ENCODE peak calls at places on chromosomes 16 and 17, in ten cellular contexts. One of them, this sample, is unnamed.

GRCh38 chr17:65305116-65305515 is 167.9 kb downstream of the RGS9 start:
- DNase-seq in AML-193: no peak
- DNase-seq in stimulated activated CD4-positive, alpha-beta T cell treated with anti-CD3 and anti-CD28 coated beads, Interleukin-15, amount 100 ng/mL, for 48 hours: no peak
- DNase-seq in A549: no peak
- DNase-seq in mesothelial cell of epicardium: no peak
- DNase-seq in iPS-NIHi11: no peak
- DNase-seq in HuH-7: no peak
- DNase-seq in activated CD8-positive, alpha-beta T cell treated with anti-CD3 and anti-CD28 coated beads for 36 hours: no peak
- DNase-seq in NCI-H1092 treated with DMSO at 0.1 percent for 48 hours: no peak
- DNase-seq in LHCN-M2: no peak
- DNase-seq in this sample: no peak

GRCh38 chr17:17422641-17423040 is 54.2 kb upstream of the MED9 start:
- DNase-seq in NCI-H1092 treated with DMSO at 0.1 percent for 48 hours: no peak
- DNase-seq in AML-193: no peak
- DNase-seq in HuH-7: no peak
- DNase-seq in stimulated activated CD4-positive, alpha-beta T cell treated with anti-CD3 and anti-CD28 coated beads, Interleukin-15, amount 100 ng/mL, for 48 hours: no peak
- DNase-seq in LHCN-M2: no peak
- DNase-seq in A549: no peak
- DNase-seq in mesothelial cell of epicardium: no peak
- DNase-seq in activated CD8-positive, alpha-beta T cell treated with anti-CD3 and anti-CD28 coated beads for 36 hours: no peak
- DNase-seq in iPS-NIHi11: no peak
- DNase-seq in this sample: no peak

GRCh38 chr17:35314415-35315216 is 58.8 kb downstream of the SLFN11 start:
- DNase-seq in NCI-H1092 treated with DMSO at 0.1 percent for 48 hours: no peak
- DNase-seq in HuH-7: no peak
- DNase-seq in mesothelial cell of epicardium: no peak
- DNase-seq in LHCN-M2: no peak
- DNase-seq in iPS-NIHi11: no peak
- DNase-seq in activated CD8-positive, alpha-beta T cell treated with anti-CD3 and anti-CD28 coated beads for 36 hours: no peak
- DNase-seq in AML-193: no peak
- DNase-seq in A549: peak
- DNase-seq in stimulated activated CD4-positive, alpha-beta T cell treated with anti-CD3 and anti-CD28 coated beads, Interleukin-15, amount 100 ng/mL, for 48 hours: no peak
- DNase-seq in this sample: no peak

GRCh38 chr17:301681-302299 is 50.8 kb downstream of the RPH3AL start:
- DNase-seq in A549: no peak
- DNase-seq in HuH-7: no peak
- DNase-seq in mesothelial cell of epicardium: no peak
- DNase-seq in stimulated activated CD4-positive, alpha-beta T cell treated with anti-CD3 and anti-CD28 coated beads, Interleukin-15, amount 100 ng/mL, for 48 hours: no peak
- DNase-seq in iPS-NIHi11: no peak
- DNase-seq in activated CD8-positive, alpha-beta T cell treated with anti-CD3 and anti-CD28 coated beads for 36 hours: no peak
- DNase-seq in NCI-H1092 treated with DMSO at 0.1 percent for 48 hours: no peak
- DNase-seq in LHCN-M2: peak
- DNase-seq in AML-193: no peak
- DNase-seq in this sample: no peak

GRCh38 chr16:71185366-71185765 is 45.2 kb downstream of the HYDIN start:
- DNase-seq in HuH-7: no peak
- DNase-seq in AML-193: no peak
- DNase-seq in LHCN-M2: no peak
- DNase-seq in mesothelial cell of epicardium: no peak
- DNase-seq in NCI-H1092 treated with DMSO at 0.1 percent for 48 hours: no peak
- DNase-seq in A549: no peak
- DNase-seq in stimulated activated CD4-positive, alpha-beta T cell treated with anti-CD3 and anti-CD28 coated beads, Interleukin-15, amount 100 ng/mL, for 48 hours: no peak
- DNase-seq in iPS-NIHi11: no peak
- DNase-seq in activated CD8-positive, alpha-beta T cell treated with anti-CD3 and anti-CD28 coated beads for 36 hours: no peak
- DNase-seq in this sample: no peak

GRCh38 chr17:2821868-2822267 is 25.6 kb downstream of the RAP1GAP2 start:
- DNase-seq in HuH-7: no peak
- DNase-seq in mesothelial cell of epicardium: no peak
- DNase-seq in LHCN-M2: no peak
- DNase-seq in iPS-NIHi11: no peak
- DNase-seq in stimulated activated CD4-positive, alpha-beta T cell treated with anti-CD3 and anti-CD28 coated beads, Interleukin-15, amount 100 ng/mL, for 48 hours: no peak
- DNase-seq in A549: no peak
- DNase-seq in activated CD8-positive, alpha-beta T cell treated with anti-CD3 and anti-CD28 coated beads for 36 hours: no peak
- DNase-seq in AML-193: no peak
- DNase-seq in NCI-H1092 treated with DMSO at 0.1 percent for 48 hours: no peak
- DNase-seq in this sample: no peak

GRCh38 chr16:17970816-17971291 is 365.7 kb downstream of the NPIPA8 start:
- DNase-seq in A549: no peak
- DNase-seq in AML-193: no peak
- DNase-seq in iPS-NIHi11: no peak
- DNase-seq in LHCN-M2: no peak
- DNase-seq in stimulated activated CD4-positive, alpha-beta T cell treated with anti-CD3 and anti-CD28 coated beads, Interleukin-15, amount 100 ng/mL, for 48 hours: no peak
- DNase-seq in NCI-H1092 treated with DMSO at 0.1 percent for 48 hours: no peak
- DNase-seq in activated CD8-positive, alpha-beta T cell treated with anti-CD3 and anti-CD28 coated beads for 36 hours: no peak
- DNase-seq in mesothelial cell of epicardium: no peak
- DNase-seq in HuH-7: no peak
- DNase-seq in this sample: no peak

GRCh38 chr17:41481051-41481450 is at the start of gene KRT35:
- DNase-seq in LHCN-M2: no peak
- DNase-seq in A549: no peak
- DNase-seq in iPS-NIHi11: no peak
- DNase-seq in AML-193: no peak
- DNase-seq in HuH-7: no peak
- DNase-seq in stimulated activated CD4-positive, alpha-beta T cell treated with anti-CD3 and anti-CD28 coated beads, Interleukin-15, amount 100 ng/mL, for 48 hours: no peak
- DNase-seq in mesothelial cell of epicardium: no peak
- DNase-seq in NCI-H1092 treated with DMSO at 0.1 percent for 48 hours: no peak
- DNase-seq in activated CD8-positive, alpha-beta T cell treated with anti-CD3 and anti-CD28 coated beads for 36 hours: no peak
- DNase-seq in this sample: no peak

GRCh38 chr16:12515346-12515745 is 288.3 kb downstream of the CPPED1 start:
- DNase-seq in stimulated activated CD4-positive, alpha-beta T cell treated with anti-CD3 and anti-CD28 coated beads, Interleukin-15, amount 100 ng/mL, for 48 hours: no peak
- DNase-seq in iPS-NIHi11: no peak
- DNase-seq in NCI-H1092 treated with DMSO at 0.1 percent for 48 hours: no peak
- DNase-seq in A549: no peak
- DNase-seq in LHCN-M2: no peak
- DNase-seq in mesothelial cell of epicardium: no peak
- DNase-seq in AML-193: no peak
- DNase-seq in activated CD8-positive, alpha-beta T cell treated with anti-CD3 and anti-CD28 coated beads for 36 hours: no peak
- DNase-seq in HuH-7: no peak
- DNase-seq in this sample: no peak

GRCh38 chr17:51588063-51588462 is 327.7 kb downstream of the UTP18 start:
- DNase-seq in mesothelial cell of epicardium: no peak
- DNase-seq in AML-193: no peak
- DNase-seq in A549: no peak
- DNase-seq in NCI-H1092 treated with DMSO at 0.1 percent for 48 hours: no peak
- DNase-seq in activated CD8-positive, alpha-beta T cell treated with anti-CD3 and anti-CD28 coated beads for 36 hours: no peak
- DNase-seq in HuH-7: no peak
- DNase-seq in iPS-NIHi11: no peak
- DNase-seq in stimulated activated CD4-positive, alpha-beta T cell treated with anti-CD3 and anti-CD28 coated beads, Interleukin-15, amount 100 ng/mL, for 48 hours: no peak
- DNase-seq in LHCN-M2: no peak
- DNase-seq in this sample: no peak

GRCh38 chr17:82003411-82004381 is 19.0 kb downstream of the CENPX start:
- DNase-seq in stimulated activated CD4-positive, alpha-beta T cell treated with anti-CD3 and anti-CD28 coated beads, Interleukin-15, amount 100 ng/mL, for 48 hours: no peak
- DNase-seq in iPS-NIHi11: peak
- DNase-seq in activated CD8-positive, alpha-beta T cell treated with anti-CD3 and anti-CD28 coated beads for 36 hours: peak
- DNase-seq in NCI-H1092 treated with DMSO at 0.1 percent for 48 hours: no peak
- DNase-seq in mesothelial cell of epicardium: peak
- DNase-seq in LHCN-M2: peak
- DNase-seq in AML-193: no peak
- DNase-seq in HuH-7: no peak
- DNase-seq in A549: peak
- DNase-seq in this sample: no peak

GRCh38 chr16:67249762-67250327 is 1.1 kb downstream of the SLC9A5 start:
- DNase-seq in AML-193: no peak
- DNase-seq in LHCN-M2: peak
- DNase-seq in mesothelial cell of epicardium: no peak
- DNase-seq in iPS-NIHi11: no peak
- DNase-seq in activated CD8-positive, alpha-beta T cell treated with anti-CD3 and anti-CD28 coated beads for 36 hours: no peak
- DNase-seq in stimulated activated CD4-positive, alpha-beta T cell treated with anti-CD3 and anti-CD28 coated beads, Interleukin-15, amount 100 ng/mL, for 48 hours: no peak
- DNase-seq in HuH-7: no peak
- DNase-seq in NCI-H1092 treated with DMSO at 0.1 percent for 48 hours: no peak
- DNase-seq in A549: no peak
- DNase-seq in this sample: no peak

GRCh38 chr16:70453891-70454220 is 539 bp upstream of the FCSK start:
- DNase-seq in A549: no peak
- DNase-seq in AML-193: no peak
- DNase-seq in iPS-NIHi11: no peak
- DNase-seq in HuH-7: peak
- DNase-seq in mesothelial cell of epicardium: no peak
- DNase-seq in NCI-H1092 treated with DMSO at 0.1 percent for 48 hours: no peak
- DNase-seq in stimulated activated CD4-positive, alpha-beta T cell treated with anti-CD3 and anti-CD28 coated beads, Interleukin-15, amount 100 ng/mL, for 48 hours: no peak
- DNase-seq in LHCN-M2: no peak
- DNase-seq in activated CD8-positive, alpha-beta T cell treated with anti-CD3 and anti-CD28 coated beads for 36 hours: no peak
- DNase-seq in this sample: no peak

GRCh38 chr16:83887088-83887487 is 11.8 kb upstream of the MLYCD start:
- DNase-seq in A549: peak
- DNase-seq in mesothelial cell of epicardium: no peak
- DNase-seq in activated CD8-positive, alpha-beta T cell treated with anti-CD3 and anti-CD28 coated beads for 36 hours: no peak
- DNase-seq in stimulated activated CD4-positive, alpha-beta T cell treated with anti-CD3 and anti-CD28 coated beads, Interleukin-15, amount 100 ng/mL, for 48 hours: no peak
- DNase-seq in HuH-7: no peak
- DNase-seq in AML-193: no peak
- DNase-seq in LHCN-M2: peak
- DNase-seq in iPS-NIHi11: no peak
- DNase-seq in NCI-H1092 treated with DMSO at 0.1 percent for 48 hours: peak
- DNase-seq in this sample: no peak

GRCh38 chr16:13573903-13574302 is 346.1 kb upstream of the ERCC4 start:
- DNase-seq in mesothelial cell of epicardium: no peak
- DNase-seq in LHCN-M2: no peak
- DNase-seq in activated CD8-positive, alpha-beta T cell treated with anti-CD3 and anti-CD28 coated beads for 36 hours: no peak
- DNase-seq in iPS-NIHi11: no peak
- DNase-seq in stimulated activated CD4-positive, alpha-beta T cell treated with anti-CD3 and anti-CD28 coated beads, Interleukin-15, amount 100 ng/mL, for 48 hours: no peak
- DNase-seq in A549: no peak
- DNase-seq in NCI-H1092 treated with DMSO at 0.1 percent for 48 hours: no peak
- DNase-seq in HuH-7: no peak
- DNase-seq in AML-193: no peak
- DNase-seq in this sample: no peak

GRCh38 chr17:79676796-79677195 is 53.9 kb upstream of the ENPP7 start:
- DNase-seq in HuH-7: no peak
- DNase-seq in A549: no peak
- DNase-seq in stimulated activated CD4-positive, alpha-beta T cell treated with anti-CD3 and anti-CD28 coated beads, Interleukin-15, amount 100 ng/mL, for 48 hours: no peak
- DNase-seq in AML-193: no peak
- DNase-seq in LHCN-M2: no peak
- DNase-seq in NCI-H1092 treated with DMSO at 0.1 percent for 48 hours: no peak
- DNase-seq in mesothelial cell of epicardium: no peak
- DNase-seq in activated CD8-positive, alpha-beta T cell treated with anti-CD3 and anti-CD28 coated beads for 36 hours: no peak
- DNase-seq in iPS-NIHi11: no peak
- DNase-seq in this sample: no peak

GRCh38 chr17:44304651-44305050 is 3.8 kb upstream of the RUNDC3A start:
- DNase-seq in AML-193: no peak
- DNase-seq in LHCN-M2: no peak
- DNase-seq in mesothelial cell of epicardium: no peak
- DNase-seq in stimulated activated CD4-positive, alpha-beta T cell treated with anti-CD3 and anti-CD28 coated beads, Interleukin-15, amount 100 ng/mL, for 48 hours: no peak
- DNase-seq in NCI-H1092 treated with DMSO at 0.1 percent for 48 hours: no peak
- DNase-seq in A549: no peak
- DNase-seq in iPS-NIHi11: no peak
- DNase-seq in HuH-7: no peak
- DNase-seq in activated CD8-positive, alpha-beta T cell treated with anti-CD3 and anti-CD28 coated beads for 36 hours: no peak
- DNase-seq in this sample: no peak

GRCh38 chr17:64358261-64358788 is 32.3 kb downstream of the PECAM1 start:
- DNase-seq in AML-193: no peak
- DNase-seq in stimulated activated CD4-positive, alpha-beta T cell treated with anti-CD3 and anti-CD28 coated beads, Interleukin-15, amount 100 ng/mL, for 48 hours: no peak
- DNase-seq in activated CD8-positive, alpha-beta T cell treated with anti-CD3 and anti-CD28 coated beads for 36 hours: no peak
- DNase-seq in mesothelial cell of epicardium: no peak
- DNase-seq in HuH-7: no peak
- DNase-seq in A549: no peak
- DNase-seq in iPS-NIHi11: no peak
- DNase-seq in NCI-H1092 treated with DMSO at 0.1 percent for 48 hours: peak
- DNase-seq in LHCN-M2: peak
- DNase-seq in this sample: no peak

GRCh38 chr16:82867425-82867824 is 240.7 kb downstream of the CDH13 start:
- DNase-seq in iPS-NIHi11: no peak
- DNase-seq in LHCN-M2: peak
- DNase-seq in AML-193: no peak
- DNase-seq in stimulated activated CD4-positive, alpha-beta T cell treated with anti-CD3 and anti-CD28 coated beads, Interleukin-15, amount 100 ng/mL, for 48 hours: no peak
- DNase-seq in activated CD8-positive, alpha-beta T cell treated with anti-CD3 and anti-CD28 coated beads for 36 hours: no peak
- DNase-seq in NCI-H1092 treated with DMSO at 0.1 percent for 48 hours: no peak
- DNase-seq in mesothelial cell of epicardium: no peak
- DNase-seq in HuH-7: no peak
- DNase-seq in A549: no peak
- DNase-seq in this sample: no peak

GRCh38 chr17:77132411-77133086 is 8.2 kb upstream of the SEC14L1 start:
- DNase-seq in iPS-NIHi11: no peak
- DNase-seq in HuH-7: no peak
- DNase-seq in activated CD8-positive, alpha-beta T cell treated with anti-CD3 and anti-CD28 coated beads for 36 hours: no peak
- DNase-seq in A549: no peak
- DNase-seq in LHCN-M2: no peak
- DNase-seq in NCI-H1092 treated with DMSO at 0.1 percent for 48 hours: no peak
- DNase-seq in AML-193: no peak
- DNase-seq in stimulated activated CD4-positive, alpha-beta T cell treated with anti-CD3 and anti-CD28 coated beads, Interleukin-15, amount 100 ng/mL, for 48 hours: no peak
- DNase-seq in mesothelial cell of epicardium: no peak
- DNase-seq in this sample: no peak

GRCh38 chr17:61325382-61326073 is 74.1 kb upstream of the TBX2 start:
- DNase-seq in stimulated activated CD4-positive, alpha-beta T cell treated with anti-CD3 and anti-CD28 coated beads, Interleukin-15, amount 100 ng/mL, for 48 hours: no peak
- DNase-seq in AML-193: no peak
- DNase-seq in A549: no peak
- DNase-seq in mesothelial cell of epicardium: no peak
- DNase-seq in HuH-7: no peak
- DNase-seq in iPS-NIHi11: no peak
- DNase-seq in LHCN-M2: peak
- DNase-seq in NCI-H1092 treated with DMSO at 0.1 percent for 48 hours: no peak
- DNase-seq in activated CD8-positive, alpha-beta T cell treated with anti-CD3 and anti-CD28 coated beads for 36 hours: no peak
- DNase-seq in this sample: no peak

GRCh38 chr16:84557059-84557458 is 52.6 kb upstream of the MEAK7 start:
- DNase-seq in activated CD8-positive, alpha-beta T cell treated with anti-CD3 and anti-CD28 coated beads for 36 hours: no peak
- DNase-seq in iPS-NIHi11: no peak
- DNase-seq in NCI-H1092 treated with DMSO at 0.1 percent for 48 hours: no peak
- DNase-seq in A549: no peak
- DNase-seq in stimulated activated CD4-positive, alpha-beta T cell treated with anti-CD3 and anti-CD28 coated beads, Interleukin-15, amount 100 ng/mL, for 48 hours: no peak
- DNase-seq in LHCN-M2: no peak
- DNase-seq in AML-193: no peak
- DNase-seq in mesothelial cell of epicardium: no peak
- DNase-seq in HuH-7: no peak
- DNase-seq in this sample: no peak

GRCh38 chr16:8963825-8964441 is at the start of gene USP7:
- DNase-seq in activated CD8-positive, alpha-beta T cell treated with anti-CD3 and anti-CD28 coated beads for 36 hours: peak
- DNase-seq in HuH-7: peak
- DNase-seq in NCI-H1092 treated with DMSO at 0.1 percent for 48 hours: peak
- DNase-seq in AML-193: peak
- DNase-seq in LHCN-M2: peak
- DNase-seq in mesothelial cell of epicardium: peak
- DNase-seq in iPS-NIHi11: peak
- DNase-seq in stimulated activated CD4-positive, alpha-beta T cell treated with anti-CD3 and anti-CD28 coated beads, Interleukin-15, amount 100 ng/mL, for 48 hours: peak
- DNase-seq in A549: peak
- DNase-seq in this sample: no peak

GRCh38 chr17:27613425-27613824 is 17.6 kb upstream of the LGALS9 start:
- DNase-seq in HuH-7: no peak
- DNase-seq in AML-193: no peak
- DNase-seq in mesothelial cell of epicardium: no peak
- DNase-seq in A549: no peak
- DNase-seq in LHCN-M2: no peak
- DNase-seq in activated CD8-positive, alpha-beta T cell treated with anti-CD3 and anti-CD28 coated beads for 36 hours: no peak
- DNase-seq in stimulated activated CD4-positive, alpha-beta T cell treated with anti-CD3 and anti-CD28 coated beads, Interleukin-15, amount 100 ng/mL, for 48 hours: no peak
- DNase-seq in NCI-H1092 treated with DMSO at 0.1 percent for 48 hours: no peak
- DNase-seq in iPS-NIHi11: no peak
- DNase-seq in this sample: no peak

GRCh38 chr17:68378202-68379149 is 78.8 kb downstream of the WIPI1 start:
- DNase-seq in stimulated activated CD4-positive, alpha-beta T cell treated with anti-CD3 and anti-CD28 coated beads, Interleukin-15, amount 100 ng/mL, for 48 hours: no peak
- DNase-seq in mesothelial cell of epicardium: peak
- DNase-seq in A549: peak
- DNase-seq in LHCN-M2: peak
- DNase-seq in HuH-7: peak
- DNase-seq in NCI-H1092 treated with DMSO at 0.1 percent for 48 hours: peak
- DNase-seq in AML-193: no peak
- DNase-seq in activated CD8-positive, alpha-beta T cell treated with anti-CD3 and anti-CD28 coated beads for 36 hours: no peak
- DNase-seq in iPS-NIHi11: peak
- DNase-seq in this sample: no peak

GRCh38 chr17:28473542-28473941 is at the start of gene SLC13A2:
- DNase-seq in iPS-NIHi11: peak
- DNase-seq in mesothelial cell of epicardium: no peak
- DNase-seq in A549: no peak
- DNase-seq in LHCN-M2: no peak
- DNase-seq in NCI-H1092 treated with DMSO at 0.1 percent for 48 hours: no peak
- DNase-seq in activated CD8-positive, alpha-beta T cell treated with anti-CD3 and anti-CD28 coated beads for 36 hours: no peak
- DNase-seq in AML-193: no peak
- DNase-seq in stimulated activated CD4-positive, alpha-beta T cell treated with anti-CD3 and anti-CD28 coated beads, Interleukin-15, amount 100 ng/mL, for 48 hours: no peak
- DNase-seq in HuH-7: no peak
- DNase-seq in this sample: no peak

GRCh38 chr16:78988361-78988992 is 612.1 kb downstream of the MAF start:
- DNase-seq in NCI-H1092 treated with DMSO at 0.1 percent for 48 hours: no peak
- DNase-seq in mesothelial cell of epicardium: no peak
- DNase-seq in stimulated activated CD4-positive, alpha-beta T cell treated with anti-CD3 and anti-CD28 coated beads, Interleukin-15, amount 100 ng/mL, for 48 hours: no peak
- DNase-seq in activated CD8-positive, alpha-beta T cell treated with anti-CD3 and anti-CD28 coated beads for 36 hours: no peak
- DNase-seq in HuH-7: peak
- DNase-seq in AML-193: no peak
- DNase-seq in LHCN-M2: no peak
- DNase-seq in A549: no peak
- DNase-seq in iPS-NIHi11: peak
- DNase-seq in this sample: no peak

GRCh38 chr17:76793775-76794174 is 55.9 kb downstream of the MFSD11 start:
- DNase-seq in LHCN-M2: peak
- DNase-seq in AML-193: peak
- DNase-seq in mesothelial cell of epicardium: no peak
- DNase-seq in iPS-NIHi11: peak
- DNase-seq in HuH-7: peak
- DNase-seq in NCI-H1092 treated with DMSO at 0.1 percent for 48 hours: peak
- DNase-seq in A549: peak
- DNase-seq in activated CD8-positive, alpha-beta T cell treated with anti-CD3 and anti-CD28 coated beads for 36 hours: peak
- DNase-seq in stimulated activated CD4-positive, alpha-beta T cell treated with anti-CD3 and anti-CD28 coated beads, Interleukin-15, amount 100 ng/mL, for 48 hours: no peak
- DNase-seq in this sample: no peak

This sample was measured in GM12864.